ENCODE peak calls at places on chromosomes 4 and X, in five cellular contexts. B is A549, Q is breast epithelium, N is lower leg skin, E is cardiac muscle cell. S is an unnamed sample.

GRCh38 chr4:162497564-162498167 is 333.9 kb upstream of the FSTL5 start:
- DNase-seq in B (peak), Q (no peak), N (no peak), E (peak), S (no peak)

GRCh38 chr4:76374744-76375143 is 46.2 kb downstream of the CCDC158 start:
- DNase-seq in B (no peak), Q (no peak), N (no peak), E (no peak), S (no peak)

GRCh38 chr4:90226734-90227133 is 99.5 kb downstream of the CCSER1 start:
- DNase-seq in B (no peak), Q (no peak), N (no peak), E (no peak), S (no peak)

GRCh38 chr4:26325191-26325590 is 4.4 kb downstream of the RBPJ start:
- DNase-seq in B (no peak), Q (no peak), N (no peak), E (peak), S (no peak)

GRCh38 chrX:10401239-10401638 is 219.1 kb downstream of the MID1 start:
- DNase-seq in B (no peak), Q (no peak), N (no peak), E (no peak), S (no peak)

GRCh38 chr4:37132351-37132989 is 112.1 kb upstream of the NWD2 start:
- DNase-seq in B (no peak), Q (no peak), N (no peak), E (no peak), S (no peak)

GRCh38 chr4:163582688-163583087 is 88.2 kb downstream of the TMA16 start:
- DNase-seq in B (no peak), Q (no peak), N (no peak), E (no peak), S (no peak)

GRCh38 chrX:153817291-153817690 is 13.1 kb downstream of the PDZD4 start:
- DNase-seq in B (no peak), Q (no peak), N (no peak), E (no peak), S (no peak)

GRCh38 chr4:13983189-13983790 is 355.8 kb upstream of the BOD1L1 start:
- DNase-seq in B (no peak), Q (no peak), N (no peak), E (no peak), S (no peak)

GRCh38 chr4:41661447-41662076 is 87.0 kb downstream of the PHOX2B start:
- DNase-seq in B (peak), Q (peak), N (peak), E (peak), S (peak)

GRCh38 chrX:86806786-86807185 is 658.5 kb downstream of the DACH2 start:
- DNase-seq in B (no peak), Q (no peak), N (no peak), E (no peak), S (peak)

GRCh38 chr4:136643416-136643815 is 888.9 kb downstream of the PCDH18 start:
- DNase-seq in B (no peak), Q (no peak), N (no peak), E (no peak), S (no peak)

GRCh38 chr4:185867770-185868169 is 55.8 kb upstream of the SORBS2 start:
- DNase-seq in B (no peak), Q (no peak), N (no peak), E (no peak), S (no peak)

GRCh38 chr4:163196904-163197505 is 30.3 kb upstream of the NAF1 start:
- DNase-seq in B (no peak), Q (no peak), N (no peak), E (no peak), S (no peak)

GRCh38 chr4:30855232-30855631 is 135.1 kb downstream of the PCDH7 start:
- DNase-seq in B (no peak), Q (no peak), N (no peak), E (no peak), S (no peak)

GRCh38 chr4:152107736-152108500 is 347.1 kb upstream of the GATB start:
- DNase-seq in B (no peak), Q (no peak), N (no peak), E (no peak), S (no peak)

GRCh38 chr4:14111730-14112171 is 484.2 kb upstream of the BOD1L1 start:
- DNase-seq in B (no peak), Q (no peak), N (no peak), E (peak), S (no peak)

GRCh38 chr4:22268350-22269025 is 247.4 kb downstream of the ADGRA3 start:
- DNase-seq in B (no peak), Q (no peak), N (no peak), E (no peak), S (no peak)

GRCh38 chr4:170589597-170590191 is 499.9 kb upstream of the AADAT start:
- DNase-seq in B (peak), Q (no peak), N (no peak), E (no peak), S (no peak)

GRCh38 chr4:104966349-104967033 is 180.2 kb upstream of the TET2 start:
- DNase-seq in B (no peak), Q (no peak), N (no peak), E (peak), S (no peak)

GRCh38 chrX:39688576-39689373 is 409.0 kb downstream of the BCOR start:
- DNase-seq in B (peak), Q (no peak), N (peak), E (peak), S (peak)

GRCh38 chr4:39066371-39066770 is 4.3 kb downstream of the KLHL5 start:
- DNase-seq in B (no peak), Q (no peak), N (no peak), E (no peak), S (no peak)

GRCh38 chr4:184263910-184264732 is 46.4 kb upstream of the ENPP6 start:
- DNase-seq in B (peak), Q (peak), N (peak), E (peak), S (peak)

GRCh38 chrX:118345401-118346257 is at the start of gene WDR44:
- DNase-seq in B (peak), Q (peak), N (peak), E (peak), S (peak)

GRCh38 chrX:4173743-4174142 is 460.3 kb upstream of the PRKX start:
- DNase-seq in B (no peak), Q (no peak), N (no peak), E (no peak), S (no peak)

GRCh38 chr4:472881-473574 is 25.9 kb downstream of the ZNF721 start:
- DNase-seq in B (peak), Q (no peak), N (peak), E (peak), S (no peak)

GRCh38 chr4:10006604-10007435 is 14.5 kb downstream of the SLC2A9 start:
- DNase-seq in B (peak), Q (peak), N (no peak), E (peak), S (no peak)

GRCh38 chr4:182642831-182643230 is 274.4 kb downstream of the DCTD start:
- DNase-seq in B (peak), Q (no peak), N (no peak), E (peak), S (no peak)
- TF ChIP-seq CTCF in B (no peak), Q (no peak), N (no peak), E (peak), S (peak)

DNA sequence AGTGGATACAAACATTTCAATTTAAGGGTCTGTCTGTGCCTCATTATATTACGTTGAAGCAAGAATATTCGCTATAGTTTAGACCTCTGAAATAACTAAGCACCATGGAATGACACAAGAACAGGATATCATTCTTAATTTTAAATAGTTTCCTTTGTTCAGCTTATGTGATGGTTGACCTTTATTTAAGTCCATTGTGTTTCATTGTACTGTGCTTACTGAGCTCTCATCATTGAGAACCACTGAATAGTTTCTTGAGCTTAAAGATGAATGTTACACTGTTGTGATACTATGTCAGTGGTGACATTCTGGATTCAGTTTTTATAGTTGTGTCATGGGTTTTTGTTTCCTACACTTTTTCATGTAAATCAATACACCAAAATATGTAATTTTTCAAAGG is 239.3 kb downstream of the RPA4 start:
- DNase-seq in B (no peak), Q (no peak), N (no peak), E (no peak), S (no peak)
- TF ChIP-seq CTCF in B (no peak), Q (no peak), N (no peak), E (no peak), S (no peak)

DNA sequence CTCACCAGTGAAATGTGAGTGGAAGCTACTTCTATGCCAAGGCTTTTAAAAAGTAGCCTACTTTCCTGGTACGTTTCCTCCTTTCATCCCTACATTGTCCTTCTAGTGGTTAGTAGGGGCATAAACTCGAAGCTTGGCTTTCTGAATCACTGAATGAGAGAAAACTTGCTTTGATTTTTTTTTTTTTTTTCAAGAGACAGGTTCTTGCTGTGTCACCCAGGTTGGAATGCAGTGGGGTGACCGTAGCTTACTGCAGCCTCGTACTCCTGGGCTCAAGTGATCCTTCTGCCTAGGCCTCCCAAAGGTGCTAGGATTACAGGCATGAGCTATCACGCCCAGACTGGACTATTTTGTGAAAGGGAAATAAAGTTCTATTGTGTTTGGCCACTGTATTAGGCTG is 89.1 kb upstream of the IGFBP7 start:
- DNase-seq in B (no peak), Q (no peak), N (no peak), E (no peak), S (no peak)
- TF ChIP-seq CTCF in B (no peak), Q (no peak), N (no peak), E (no peak), S (no peak)

DNA sequence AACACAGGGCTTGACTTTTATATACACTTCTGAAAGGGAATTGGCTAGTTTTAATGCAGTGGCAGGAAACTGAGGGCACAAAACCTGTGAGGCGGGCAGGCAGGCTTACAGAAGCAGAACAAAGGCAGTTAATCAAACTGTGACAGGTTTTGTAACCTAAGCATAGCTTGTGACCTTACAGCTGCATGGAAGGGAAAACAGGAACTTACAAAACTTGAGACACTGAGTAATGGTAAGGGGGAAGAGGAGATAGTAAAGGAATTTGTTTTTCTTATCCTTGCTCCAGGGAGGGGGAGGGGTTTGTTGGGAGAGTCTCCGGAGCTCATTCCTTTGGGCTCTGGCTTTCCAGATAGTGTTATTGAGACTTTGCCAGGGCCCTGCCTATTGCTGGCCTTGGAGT is 55.6 kb downstream of the SLITRK4 start:
- DNase-seq in B (no peak), Q (no peak), N (no peak), E (peak), S (no peak)
- TF ChIP-seq CTCF in B (no peak), Q (no peak), N (no peak), E (no peak), S (no peak)